ENCODE peak calls at places on chromosomes 16 and 17, in four cellular contexts. One of them, this sample, is unnamed.

GRCh38 chr16:84119368-84119767 is 2.6 kb upstream of the MBTPS1 start:
- DNase-seq in ureter: no peak
- DNase-seq in stimulated activated CD8-positive, alpha-beta memory T cell treated with anti-CD3 and anti-CD28 coated beads, Interleukin-7, amount 100 ng/mL, for 1 hour: no peak
- DNase-seq in left cardiac atrium: no peak
- DNase-seq in this sample: no peak

GRCh38 chr16:87086575-87086974 is 230.6 kb downstream of the C16orf95 start:
- DNase-seq in ureter: no peak
- DNase-seq in left cardiac atrium: no peak
- DNase-seq in stimulated activated CD8-positive, alpha-beta memory T cell treated with anti-CD3 and anti-CD28 coated beads, Interleukin-7, amount 100 ng/mL, for 1 hour: no peak
- DNase-seq in this sample: no peak

GRCh38 chr16:2527071-2527783 is 4.0 kb downstream of the CEMP1 start:
- DNase-seq in stimulated activated CD8-positive, alpha-beta memory T cell treated with anti-CD3 and anti-CD28 coated beads, Interleukin-7, amount 100 ng/mL, for 1 hour: no peak
- DNase-seq in ureter: peak; percentile 43
- DNase-seq in left cardiac atrium: peak; percentile 10
- DNase-seq in this sample: no peak

GRCh38 chr17:57257213-57257873 is 1.0 kb downstream of the MSI2 start:
- DNase-seq in stimulated activated CD8-positive, alpha-beta memory T cell treated with anti-CD3 and anti-CD28 coated beads, Interleukin-7, amount 100 ng/mL, for 1 hour: no peak
- DNase-seq in ureter: no peak
- DNase-seq in left cardiac atrium: no peak
- DNase-seq in this sample: no peak

GRCh38 chr16:49881890-49882289 is 26.0 kb upstream of the ZNF423 start:
- DNase-seq in left cardiac atrium: no peak
- DNase-seq in stimulated activated CD8-positive, alpha-beta memory T cell treated with anti-CD3 and anti-CD28 coated beads, Interleukin-7, amount 100 ng/mL, for 1 hour: no peak
- DNase-seq in ureter: no peak
- DNase-seq in this sample: no peak

GRCh38 chr17:75505152-75505409 is 10.3 kb downstream of the CASKIN2 start:
- DNase-seq in ureter: no peak
- DNase-seq in left cardiac atrium: no peak
- DNase-seq in stimulated activated CD8-positive, alpha-beta memory T cell treated with anti-CD3 and anti-CD28 coated beads, Interleukin-7, amount 100 ng/mL, for 1 hour: no peak
- DNase-seq in this sample: no peak

GRCh38 chr16:66720766-66721165 is 24.2 kb upstream of the CMTM4 start:
- DNase-seq in stimulated activated CD8-positive, alpha-beta memory T cell treated with anti-CD3 and anti-CD28 coated beads, Interleukin-7, amount 100 ng/mL, for 1 hour: no peak
- DNase-seq in ureter: no peak
- DNase-seq in left cardiac atrium: no peak
- DNase-seq in this sample: no peak

GRCh38 chr16:81319221-81319912 is 4.6 kb downstream of the GAN start:
- DNase-seq in ureter: no peak
- DNase-seq in stimulated activated CD8-positive, alpha-beta memory T cell treated with anti-CD3 and anti-CD28 coated beads, Interleukin-7, amount 100 ng/mL, for 1 hour: no peak
- DNase-seq in left cardiac atrium: no peak
- DNase-seq in this sample: no peak

GRCh38 chr17:72182256-72182890 is 61.6 kb downstream of the SOX9 start:
- DNase-seq in left cardiac atrium: no peak
- DNase-seq in ureter: no peak
- DNase-seq in stimulated activated CD8-positive, alpha-beta memory T cell treated with anti-CD3 and anti-CD28 coated beads, Interleukin-7, amount 100 ng/mL, for 1 hour: no peak
- DNase-seq in this sample: no peak

GRCh38 chr16:3023415-3023668 is 400 bp downstream of the HCFC1R1 start:
- DNase-seq in ureter: no peak
- DNase-seq in stimulated activated CD8-positive, alpha-beta memory T cell treated with anti-CD3 and anti-CD28 coated beads, Interleukin-7, amount 100 ng/mL, for 1 hour: no peak
- DNase-seq in left cardiac atrium: peak; percentile 64
- DNase-seq in this sample: no peak

GRCh38 chr16:3276679-3277078 is 6.6 kb upstream of the ZNF263 start:
- DNase-seq in left cardiac atrium: no peak
- DNase-seq in stimulated activated CD8-positive, alpha-beta memory T cell treated with anti-CD3 and anti-CD28 coated beads, Interleukin-7, amount 100 ng/mL, for 1 hour: no peak
- DNase-seq in ureter: no peak
- DNase-seq in this sample: no peak

GRCh38 chr17:81821603-81822311 is 11.3 kb downstream of the MCRIP1 start:
- DNase-seq in ureter: peak; percentile 87
- DNase-seq in left cardiac atrium: peak; percentile 85
- DNase-seq in stimulated activated CD8-positive, alpha-beta memory T cell treated with anti-CD3 and anti-CD28 coated beads, Interleukin-7, amount 100 ng/mL, for 1 hour: no peak
- DNase-seq in this sample: no peak

GRCh38 chr16:66810391-66810790 is 9.0 kb upstream of the TERB1 start:
- DNase-seq in stimulated activated CD8-positive, alpha-beta memory T cell treated with anti-CD3 and anti-CD28 coated beads, Interleukin-7, amount 100 ng/mL, for 1 hour: no peak
- DNase-seq in ureter: no peak
- DNase-seq in left cardiac atrium: no peak
- DNase-seq in this sample: no peak

GRCh38 chr17:329794-330420 is 22.7 kb downstream of the RPH3AL start:
- DNase-seq in stimulated activated CD8-positive, alpha-beta memory T cell treated with anti-CD3 and anti-CD28 coated beads, Interleukin-7, amount 100 ng/mL, for 1 hour: no peak
- DNase-seq in ureter: no peak
- DNase-seq in left cardiac atrium: no peak
- DNase-seq in this sample: no peak

GRCh38 chr16:84065536-84066132 is 23.0 kb upstream of the SLC38A8 start:
- DNase-seq in stimulated activated CD8-positive, alpha-beta memory T cell treated with anti-CD3 and anti-CD28 coated beads, Interleukin-7, amount 100 ng/mL, for 1 hour: no peak
- DNase-seq in left cardiac atrium: no peak
- DNase-seq in ureter: no peak
- DNase-seq in this sample: peak; percentile 41

GRCh38 chr16:84239910-84240309 is at the start of gene KCNG4:
- DNase-seq in stimulated activated CD8-positive, alpha-beta memory T cell treated with anti-CD3 and anti-CD28 coated beads, Interleukin-7, amount 100 ng/mL, for 1 hour: no peak
- DNase-seq in left cardiac atrium: no peak
- DNase-seq in ureter: no peak
- DNase-seq in this sample: no peak

GRCh38 chr16:59698341-59698979 is 964.3 kb upstream of the GOT2 start:
- DNase-seq in left cardiac atrium: no peak
- DNase-seq in ureter: no peak
- DNase-seq in stimulated activated CD8-positive, alpha-beta memory T cell treated with anti-CD3 and anti-CD28 coated beads, Interleukin-7, amount 100 ng/mL, for 1 hour: no peak
- DNase-seq in this sample: no peak

GRCh38 chr17:83182620-83183063 is 103.2 kb downstream of the METRNL start:
- DNase-seq in left cardiac atrium: no peak
- DNase-seq in stimulated activated CD8-positive, alpha-beta memory T cell treated with anti-CD3 and anti-CD28 coated beads, Interleukin-7, amount 100 ng/mL, for 1 hour: no peak
- DNase-seq in ureter: peak; percentile 47
- DNase-seq in this sample: no peak

GRCh38 chr16:19294156-19294649 is 8.7 kb downstream of the CLEC19A start:
- DNase-seq in ureter: peak; percentile 53
- DNase-seq in left cardiac atrium: peak; percentile 66
- DNase-seq in stimulated activated CD8-positive, alpha-beta memory T cell treated with anti-CD3 and anti-CD28 coated beads, Interleukin-7, amount 100 ng/mL, for 1 hour: no peak
- DNase-seq in this sample: no peak

GRCh38 chr17:43104665-43105064 is 20.5 kb downstream of the BRCA1 start:
- DNase-seq in stimulated activated CD8-positive, alpha-beta memory T cell treated with anti-CD3 and anti-CD28 coated beads, Interleukin-7, amount 100 ng/mL, for 1 hour: no peak
- DNase-seq in ureter: no peak
- DNase-seq in left cardiac atrium: no peak
- DNase-seq in this sample: no peak

GRCh38 chr16:50531901-50532300 is 16.3 kb upstream of the NKD1 start:
- DNase-seq in left cardiac atrium: no peak
- DNase-seq in stimulated activated CD8-positive, alpha-beta memory T cell treated with anti-CD3 and anti-CD28 coated beads, Interleukin-7, amount 100 ng/mL, for 1 hour: no peak
- DNase-seq in ureter: no peak
- DNase-seq in this sample: no peak

GRCh38 chr17:72305964-72306551 is 185.2 kb downstream of the SOX9 start:
- DNase-seq in ureter: no peak
- DNase-seq in stimulated activated CD8-positive, alpha-beta memory T cell treated with anti-CD3 and anti-CD28 coated beads, Interleukin-7, amount 100 ng/mL, for 1 hour: no peak
- DNase-seq in left cardiac atrium: peak; percentile 29
- DNase-seq in this sample: no peak

GRCh38 chr16:35198223-35199199 is 1739.1 kb downstream of the TP53TG3F start:
- DNase-seq in left cardiac atrium: no peak
- DNase-seq in ureter: no peak
- DNase-seq in stimulated activated CD8-positive, alpha-beta memory T cell treated with anti-CD3 and anti-CD28 coated beads, Interleukin-7, amount 100 ng/mL, for 1 hour: no peak
- DNase-seq in this sample: no peak

GRCh38 chr17:37438141-37438540 is 31.5 kb downstream of the TADA2A start:
- DNase-seq in ureter: no peak
- DNase-seq in stimulated activated CD8-positive, alpha-beta memory T cell treated with anti-CD3 and anti-CD28 coated beads, Interleukin-7, amount 100 ng/mL, for 1 hour: no peak
- DNase-seq in left cardiac atrium: no peak
- DNase-seq in this sample: no peak

GRCh38 chr17:19769946-19770652 is 22.0 kb upstream of the ALDH3A1 start:
- DNase-seq in stimulated activated CD8-positive, alpha-beta memory T cell treated with anti-CD3 and anti-CD28 coated beads, Interleukin-7, amount 100 ng/mL, for 1 hour: no peak
- DNase-seq in ureter: no peak
- DNase-seq in left cardiac atrium: peak; percentile 45
- DNase-seq in this sample: no peak

GRCh38 chr17:38557836-38558750 is 47.7 kb downstream of the SRCIN1 start:
- DNase-seq in stimulated activated CD8-positive, alpha-beta memory T cell treated with anti-CD3 and anti-CD28 coated beads, Interleukin-7, amount 100 ng/mL, for 1 hour: peak; percentile 77
- DNase-seq in ureter: peak; percentile 96
- DNase-seq in left cardiac atrium: peak; percentile 93
- DNase-seq in this sample: peak; percentile 40

GRCh38 chr17:42519546-42520444 is 16.2 kb upstream of the NAGLU start:
- DNase-seq in ureter: peak; percentile 94
- DNase-seq in left cardiac atrium: peak; percentile 93
- DNase-seq in stimulated activated CD8-positive, alpha-beta memory T cell treated with anti-CD3 and anti-CD28 coated beads, Interleukin-7, amount 100 ng/mL, for 1 hour: no peak
- DNase-seq in this sample: no peak

This sample was measured in cerebellar nuclear complex.